ENCODE peak calls at places on chromosomes 13 and 19, in four cellular contexts. B is nucleus accumbens; Y is stimulated activated CD8-positive, alpha-beta memory T cell treated with anti-CD3 and anti-CD28 coated beads, Interleukin-4, amount 100 ng/mL, for 4 hours; C is keratinocyte. I is an unnamed sample.
A peak's percentile ranks its signal among the peaks of the same experiment; 100 is the strongest.

GRCh38 chr19:4970558-4971423 is 1.9 kb downstream of the KDM4B start:
- DNase-seq in B (no peak), Y (no peak), C (no peak), I (no peak)

GRCh38 chr13:37187110-37187509 is 81.6 kb upstream of the CSNK1A1L start:
- DNase-seq in B (no peak), C (no peak), Y (no peak), I (no peak)

GRCh38 chr13:72379581-72379980 is 347.8 kb downstream of the MZT1 start:
- DNase-seq in Y (no peak), C (no peak), B (no peak), I (no peak)

GRCh38 chr13:26442541-26442940 is 114.9 kb upstream of the WASF3 start:
- DNase-seq in C (no peak), Y (no peak), B (no peak), I (no peak)

GRCh38 chr13:50844181-50844875 is 836 bp upstream of the DLEU7 start:
- DNase-seq in C (no peak), B (no peak), Y (no peak), I (no peak)

GRCh38 chr19:40745402-40745780 is 4.9 kb downstream of the ACTMAP start:
- DNase-seq in C (no peak), B (no peak), Y (no peak), I (no peak)

GRCh38 chr19:12774588-12775555 is at the start of gene HOOK2:
- DNase-seq in Y (no peak), C (peak; percentile 97), B (no peak), I (no peak)

GRCh38 chr19:56637976-56638555 is 4.9 kb upstream of the SMIM17 start:
- DNase-seq in Y (no peak), B (peak; percentile 18), C (peak; percentile 19), I (peak; percentile 72)

GRCh38 chr13:46015374-46015773 is 37.2 kb downstream of the ZC3H13 start:
- DNase-seq in B (no peak), Y (no peak), C (no peak), I (no peak)